ENCODE peak calls at places on chromosomes 12 and 14, in five cellular contexts. L is body of pancreas, J is heart left ventricle, T is fibroblast of lung, K is GM23248. Z is an unnamed sample. For H3K4me1, the result is how much of the 10 kb centered on the place peaks cover.

GRCh38 chr12:89768586-89769482 is 60.2 kb upstream of the ATP2B1 start:
- DNase-seq in T (peak), J (no peak), L (peak), K (peak), Z (peak)

GRCh38 chr12:4421590-4422031 is 24.0 kb downstream of the FGF6 start:
- DNase-seq in J (no peak), T (peak), K (peak), L (no peak), Z (no peak)

GRCh38 chr14:56187736-56188135 is 69.5 kb downstream of the PELI2 start:
- DNase-seq in L (no peak), K (no peak), T (no peak), J (no peak), Z (no peak)

GRCh38 chr14:48723841-48724495 is 862.2 kb downstream of the RPS29 start:
- DNase-seq in T (peak), J (no peak), L (no peak), K (no peak), Z (no peak)

GRCh38 chr14:52923902-52924575 is 26.8 kb downstream of the FERMT2 start:
- DNase-seq in J (no peak), T (no peak), L (no peak), K (peak), Z (peak)

GRCh38 chr12:122022393-122023338 is 982 bp downstream of the BCL7A start:
- DNase-seq in K (peak), L (peak), T (peak), J (no peak), Z (peak)

GRCh38 chr12:97951239-97951638 is 488.6 kb downstream of the RMST start:
- DNase-seq in L (no peak), T (no peak), K (no peak), J (no peak), Z (no peak)

GRCh38 chr14:69896080-69896479 is 16.9 kb downstream of the SMOC1 start:
- DNase-seq in L (no peak), J (no peak), T (no peak), K (no peak), Z (no peak)

GRCh38 chr12:131364903-131365820 is 345.7 kb upstream of the SFSWAP start:
- DNase-seq in J (peak), K (no peak), T (no peak), L (no peak), Z (no peak)

GRCh38 chr12:93373847-93374723 is 3.6 kb upstream of the NUDT4 start:
- DNase-seq in L (no peak), K (no peak), J (no peak), T (no peak), Z (no peak)

GRCh38 chr12:13404111-13404628 is 207.6 kb downstream of the EMP1 start:
- DNase-seq in L (no peak), J (no peak), T (no peak), K (no peak), Z (no peak)

GRCh38 chr14:94016446-94016976 is 9.6 kb upstream of the OTUB2 start:
- DNase-seq in K (no peak), T (no peak), J (no peak), L (no peak), Z (no peak)

GRCh38 chr12:132828706-132829534 is at the start of gene GOLGA3:
- DNase-seq in T (peak), K (peak), J (peak), L (peak), Z (peak)

DNA sequence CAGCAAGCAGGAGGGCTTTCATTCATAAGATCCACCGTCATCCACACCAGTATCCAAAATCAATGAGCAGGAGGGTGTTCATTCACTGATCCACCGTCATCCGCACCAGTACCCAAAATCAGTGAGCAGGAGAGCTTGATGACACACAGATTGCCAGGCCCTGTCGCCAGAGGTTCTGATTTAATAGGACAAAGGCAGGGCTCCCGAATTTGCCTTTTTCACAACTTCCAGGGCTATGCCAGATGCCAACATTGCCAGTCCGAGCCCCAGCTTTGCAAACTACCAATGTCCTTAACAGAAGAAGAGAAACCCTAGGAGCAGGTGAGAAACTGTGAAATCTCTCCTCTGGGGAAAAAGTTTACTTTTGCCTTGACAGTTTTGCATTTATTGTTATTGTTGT is 115.0 kb downstream of the SLC15A4 start:
- DNase-seq in J (no peak), L (no peak), T (no peak), K (no peak), Z (no peak)
- H3K4me1 ChIP-seq in J (under half), L (under half), T (under half), K (under half), Z (under half)

GRCh38 chr12:52713960-52714886 is 10.9 kb upstream of the KRT77 start:
- DNase-seq in L (no peak), J (no peak), T (no peak), K (peak), Z (no peak)
- H3K4me3 ChIP-seq in L (no peak), J (no peak), T (no peak), K (no peak), Z (no peak)

GRCh38 chr12:124718052-124718451 is 145.6 kb downstream of the SCARB1 start:
- DNase-seq in J (no peak), T (no peak), K (no peak), L (no peak), Z (no peak)
- H3K4me1 ChIP-seq in J (under half), T (under half), K (under half), L (under half), Z (under half)

DNA sequence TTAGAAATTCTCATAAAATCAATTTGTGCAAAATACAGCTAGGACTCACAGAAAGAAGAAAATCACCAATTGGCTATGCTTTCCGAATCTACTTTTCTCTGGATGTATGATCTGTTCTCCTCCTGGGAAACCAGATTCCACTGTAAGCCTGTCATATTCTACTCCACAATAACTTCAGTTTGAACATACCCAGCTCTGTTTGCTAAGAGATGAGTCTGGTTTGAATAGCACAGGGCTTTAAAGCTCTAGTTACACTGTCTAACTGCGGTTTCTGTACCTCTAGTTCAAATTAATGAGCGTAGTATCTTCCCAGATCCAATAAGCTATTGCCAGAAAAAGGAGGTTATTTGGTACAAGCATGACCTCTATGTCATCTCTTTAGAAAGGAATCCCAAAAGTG is 270.1 kb downstream of the DAD1 start:
- DNase-seq in T (no peak), J (no peak), K (no peak), L (no peak), Z (no peak)
- H3K4me3 ChIP-seq in T (no peak), J (no peak), K (no peak), L (no peak), Z (no peak)

GRCh38 chr12:67271976-67272375 is 2.8 kb downstream of the CAND1 start:
- DNase-seq in T (peak), K (peak), J (no peak), L (no peak), Z (no peak)
- H3K4me1 ChIP-seq in T (under half), K (half or more), J (half or more), L (half or more), Z (under half)

GRCh38 chr12:127928178-127928577 is 338.8 kb upstream of the TMEM132C start:
- DNase-seq in J (no peak), K (no peak), L (no peak), T (no peak), Z (no peak)

GRCh38 chr12:127926004-127926403 is 341.0 kb upstream of the TMEM132C start:
- DNase-seq in L (no peak), T (peak), K (peak), J (no peak), Z (peak)

GRCh38 chr12:127929172-127929571 is 337.8 kb upstream of the TMEM132C start:
- DNase-seq in T (no peak), L (no peak), K (no peak), J (no peak), Z (no peak)

GRCh38 chr12:127930122-127930521 is 336.8 kb upstream of the TMEM132C start:
- DNase-seq in K (no peak), J (no peak), L (no peak), T (no peak), Z (no peak)

GRCh38 chr12:127928615-127929014 is 338.4 kb upstream of the TMEM132C start:
- DNase-seq in L (no peak), K (peak), T (peak), J (no peak), Z (no peak)
- H3K4me3 ChIP-seq in L (no peak), K (peak), T (no peak), J (no peak), Z (no peak)

DNA sequence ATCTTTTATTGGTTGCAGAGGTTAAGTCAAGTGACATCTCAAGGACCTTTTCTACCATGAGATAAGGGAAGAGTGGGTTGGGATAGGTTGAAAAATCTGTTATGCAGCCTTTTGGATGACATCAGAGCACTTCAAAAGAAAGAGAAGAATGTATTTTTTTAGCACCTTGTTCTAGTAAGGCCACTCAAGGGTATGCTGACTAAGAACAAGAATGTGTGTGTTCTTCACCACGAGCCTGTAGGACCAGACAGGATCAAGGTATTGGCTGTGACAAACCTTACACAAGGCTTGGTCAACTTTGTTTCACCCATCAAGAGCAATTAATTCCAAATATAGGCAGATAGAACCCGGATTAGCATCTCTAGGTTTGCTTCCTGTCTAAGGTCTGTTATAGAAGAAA is 142.5 kb downstream of the SAMD4A start:
- DNase-seq in T (peak), L (no peak), J (no peak), K (no peak), Z (peak)
- H3K4me1 ChIP-seq in T (under half), L (under half), J (half or more), K (under half), Z (under half)